ENCODE peak calls at places on chromosomes 11 and 22, in five cellular contexts. One of them, this sample, is unnamed.

GRCh38 chr11:47348131-47348802 is 4.2 kb downstream of the MYBPC3 start:
- DNase-seq in T-cell: no peak
- DNase-seq in GM12865: no peak
- DNase-seq in erythroblast: no peak
- DNase-seq in pancreas: no peak
- DNase-seq in this sample: no peak

GRCh38 chr22:41542224-41542623 is 2.0 kb downstream of the POLR3H start:
- DNase-seq in pancreas: no peak
- DNase-seq in T-cell: no peak
- DNase-seq in erythroblast: no peak
- DNase-seq in GM12865: no peak
- DNase-seq in this sample: no peak

GRCh38 chr11:58923300-58923788 is 15.9 kb upstream of the GLYATL1 start:
- DNase-seq in T-cell: no peak
- DNase-seq in erythroblast: peak; percentile 24
- DNase-seq in GM12865: peak; percentile 51
- DNase-seq in pancreas: no peak
- DNase-seq in this sample: peak; percentile 11

GRCh38 chr22:19035474-19036228 is 86.6 kb downstream of the DGCR2 start:
- DNase-seq in erythroblast: no peak
- DNase-seq in T-cell: no peak
- DNase-seq in pancreas: no peak
- DNase-seq in GM12865: peak; percentile 11
- DNase-seq in this sample: no peak

GRCh38 chr11:8807544-8808225 is 103.3 kb upstream of the AKIP1 start:
- DNase-seq in T-cell: no peak
- DNase-seq in GM12865: no peak
- DNase-seq in pancreas: no peak
- DNase-seq in erythroblast: no peak
- DNase-seq in this sample: no peak

GRCh38 chr11:70747285-70747684 is 349.0 kb downstream of the CTTN start:
- DNase-seq in GM12865: no peak
- DNase-seq in T-cell: no peak
- DNase-seq in pancreas: no peak
- DNase-seq in erythroblast: no peak
- DNase-seq in this sample: no peak

GRCh38 chr22:24412274-24412673 is 15.1 kb upstream of the ADORA2A start:
- DNase-seq in pancreas: no peak
- DNase-seq in GM12865: no peak
- DNase-seq in T-cell: no peak
- DNase-seq in erythroblast: no peak
- DNase-seq in this sample: no peak

GRCh38 chr11:78100276-78101040 is 20.8 kb upstream of the NDUFC2 start:
- DNase-seq in pancreas: no peak
- DNase-seq in erythroblast: no peak
- DNase-seq in T-cell: no peak
- DNase-seq in GM12865: no peak
- DNase-seq in this sample: no peak

GRCh38 chr11:58813693-58814092 is 30.8 kb downstream of the GLYATL2 start:
- DNase-seq in GM12865: no peak
- DNase-seq in T-cell: no peak
- DNase-seq in pancreas: no peak
- DNase-seq in erythroblast: peak; percentile 18
- DNase-seq in this sample: no peak

GRCh38 chr11:61602775-61603569 is 22.1 kb upstream of the SYT7 start:
- DNase-seq in pancreas: peak; percentile 60
- DNase-seq in erythroblast: no peak
- DNase-seq in T-cell: no peak
- DNase-seq in GM12865: no peak
- DNase-seq in this sample: peak; percentile 59

GRCh38 chr11:25981998-25982397 is 349.9 kb upstream of the ANO3 start:
- DNase-seq in GM12865: peak; percentile 77
- DNase-seq in erythroblast: peak; percentile 38
- DNase-seq in T-cell: no peak
- DNase-seq in pancreas: peak; percentile 25
- DNase-seq in this sample: peak; percentile 33

GRCh38 chr11:70397336-70397982 is 870 bp upstream of the CTTN start:
- DNase-seq in GM12865: peak; percentile 55
- DNase-seq in erythroblast: no peak
- DNase-seq in T-cell: no peak
- DNase-seq in pancreas: peak; percentile 37
- DNase-seq in this sample: peak; percentile 48

GRCh38 chr11:2377511-2378443 is 667 bp downstream of the CD81 start:
- DNase-seq in T-cell: peak; percentile 45
- DNase-seq in GM12865: peak; percentile 56
- DNase-seq in pancreas: peak; percentile 59
- DNase-seq in erythroblast: peak; percentile 56
- DNase-seq in this sample: peak; percentile 32

GRCh38 chr11:115981814-115982471 is 477.7 kb upstream of the CADM1 start:
- DNase-seq in erythroblast: no peak
- DNase-seq in pancreas: no peak
- DNase-seq in GM12865: no peak
- DNase-seq in T-cell: no peak
- DNase-seq in this sample: no peak